ENCODE peak calls at places on chromosomes 6 and 20, in five cellular contexts. P, C, G, K and T are unnamed samples.

GRCh38 chr6:77467038-77467437 is 3.7 kb upstream of the HTR1B start:
- DNase-seq in P (no peak), C (no peak), G (peak), K (no peak), T (no peak)

GRCh38 chr6:26022166-26022510 is 59.5 kb downstream of the TRIM38 start:
- DNase-seq in P (peak), C (no peak), G (peak), K (peak), T (peak)

GRCh38 chr20:50891138-50891537 is 40.1 kb downstream of the ADNP start:
- DNase-seq in P (no peak), C (no peak), G (peak), K (no peak), T (no peak)

GRCh38 chr20:51400051-51400926 is 142.2 kb downstream of the NFATC2 start:
- DNase-seq in P (peak), C (peak), G (no peak), K (no peak), T (no peak)

GRCh38 chr6:170032706-170033309 is 258.1 kb downstream of the DLL1 start:
- DNase-seq in P (peak), C (no peak), G (no peak), K (no peak), T (no peak)

GRCh38 chr20:14951105-14951504 is 613.7 kb upstream of the FLRT3 start:
- DNase-seq in P (no peak), C (no peak), G (peak), K (no peak), T (peak)

GRCh38 chr6:156395276-156395675 is 381.9 kb upstream of the ARID1B start:
- DNase-seq in P (peak), C (peak), G (no peak), K (no peak), T (no peak)

GRCh38 chr6:113015249-113015648 is 668.1 kb downstream of the RFPL4B start:
- DNase-seq in P (no peak), C (no peak), G (peak), K (no peak), T (peak)

GRCh38 chr20:4406627-4407026 is 315.1 kb upstream of the PRND start:
- DNase-seq in P (no peak), C (no peak), G (peak), K (no peak), T (peak)

GRCh38 chr20:49583669-49584417 is 15.9 kb upstream of the PTGIS start:
- DNase-seq in P (peak), C (no peak), G (peak), K (no peak), T (peak)

GRCh38 chr6:148235446-148235845 is 107.2 kb upstream of the SASH1 start:
- DNase-seq in P (no peak), C (no peak), G (peak), K (no peak), T (peak)

GRCh38 chr6:29797120-29797519 is 30.5 kb upstream of the HLA-G start:
- DNase-seq in P (no peak), C (no peak), G (peak), K (no peak), T (peak)

GRCh38 chr6:101281266-101281665 is 112.2 kb upstream of the GRIK2 start:
- DNase-seq in P (no peak), C (no peak), G (no peak), K (no peak), T (no peak)

GRCh38 chr6:93040375-93040774 is 379.0 kb downstream of the EPHA7 start:
- DNase-seq in P (no peak), C (no peak), G (no peak), K (no peak), T (no peak)

GRCh38 chr6:99151634-99152344 is 197.7 kb downstream of the FAXC start:
- DNase-seq in P (peak), C (peak), G (peak), K (peak), T (peak)

GRCh38 chr20:4192378-4193048 is 177.2 kb upstream of the RNF24 start:
- DNase-seq in P (no peak), C (no peak), G (peak), K (no peak), T (peak)

GRCh38 chr20:22836211-22836610 is 198.9 kb upstream of the SSTR4 start:
- DNase-seq in P (no peak), C (no peak), G (peak), K (no peak), T (no peak)

GRCh38 chr20:15656124-15656523 is 917.1 kb downstream of the KIF16B start:
- DNase-seq in P (no peak), C (no peak), G (peak), K (no peak), T (no peak)

GRCh38 chr6:35583893-35584688 is 71.4 kb upstream of the TULP1 start:
- DNase-seq in P (peak), C (peak), G (peak), K (peak), T (peak)

GRCh38 chr20:40955326-40955725 is 73.3 kb upstream of the TOP1 start:
- DNase-seq in P (peak), C (no peak), G (no peak), K (no peak), T (no peak)

GRCh38 chr20:40646321-40647212 is 42.5 kb downstream of the MAFB start:
- DNase-seq in P (no peak), C (no peak), G (no peak), K (no peak), T (no peak)

GRCh38 chr6:1313755-1314503 is 2.0 kb downstream of the FOXQ1 start:
- DNase-seq in P (peak), C (no peak), G (no peak), K (no peak), T (no peak)

GRCh38 chr20:46914789-46915359 is 20.2 kb downstream of the EYA2 start:
- DNase-seq in P (no peak), C (no peak), G (peak), K (no peak), T (peak)

GRCh38 chr20:50371878-50372769 is 138.1 kb upstream of the PTPN1 start:
- DNase-seq in P (no peak), C (no peak), G (no peak), K (no peak), T (no peak)

GRCh38 chr6:53390010-53390409 is 41.3 kb upstream of the ELOVL5 start:
- DNase-seq in P (no peak), C (no peak), G (no peak), K (no peak), T (no peak)

GRCh38 chr6:22447191-22447590 is 122.2 kb upstream of the HDGFL1 start:
- DNase-seq in P (no peak), C (no peak), G (no peak), K (no peak), T (no peak)

GRCh38 chr20:48999890-49000870 is 45.9 kb upstream of the CSE1L start:
- DNase-seq in P (no peak), C (no peak), G (no peak), K (no peak), T (peak)

GRCh38 chr6:113779656-113780055 is 77.5 kb upstream of the MARCKS start:
- DNase-seq in P (no peak), C (no peak), G (no peak), K (no peak), T (no peak)